ENCODE peak calls at places on chromosomes 5 and 9, in nine cellular contexts. One of them, this sample, is unnamed.

GRCh38 chr5:141605523-141606277 is 13.1 kb downstream of the DIAPH1 start:
- DNase-seq in CD8-positive, alpha-beta T cell: peak
- DNase-seq in HCT116: no peak
- DNase-seq in mesendoderm: no peak
- DNase-seq in heart left ventricle: peak
- DNase-seq in neuronal stem cell: no peak
- DNase-seq in left lung: no peak
- DNase-seq in RWPE1: no peak
- DNase-seq in WERI-Rb-1: no peak
- DNase-seq in this sample: peak

GRCh38 chr9:34547960-34548603 is 25.3 kb upstream of the ENHO start:
- DNase-seq in CD8-positive, alpha-beta T cell: peak
- DNase-seq in HCT116: peak
- DNase-seq in mesendoderm: peak
- DNase-seq in heart left ventricle: peak
- DNase-seq in neuronal stem cell: peak
- DNase-seq in left lung: no peak
- DNase-seq in RWPE1: peak
- DNase-seq in WERI-Rb-1: peak
- DNase-seq in this sample: no peak

GRCh38 chr5:133653602-133653995 is 41.3 kb upstream of the FSTL4 start:
- DNase-seq in CD8-positive, alpha-beta T cell: no peak
- DNase-seq in HCT116: no peak
- DNase-seq in mesendoderm: no peak
- DNase-seq in heart left ventricle: no peak
- DNase-seq in neuronal stem cell: no peak
- DNase-seq in left lung: no peak
- DNase-seq in RWPE1: no peak
- DNase-seq in WERI-Rb-1: no peak
- DNase-seq in this sample: no peak

GRCh38 chr9:20692554-20692953 is 8.5 kb downstream of the FOCAD start:
- DNase-seq in CD8-positive, alpha-beta T cell: no peak
- DNase-seq in HCT116: no peak
- DNase-seq in mesendoderm: peak
- DNase-seq in heart left ventricle: no peak
- DNase-seq in neuronal stem cell: no peak
- DNase-seq in left lung: no peak
- DNase-seq in RWPE1: no peak
- DNase-seq in WERI-Rb-1: no peak
- DNase-seq in this sample: no peak

GRCh38 chr5:59799668-59800374 is 93.7 kb downstream of the PDE4D start:
- DNase-seq in CD8-positive, alpha-beta T cell: peak
- DNase-seq in HCT116: peak
- DNase-seq in mesendoderm: peak
- DNase-seq in heart left ventricle: no peak
- DNase-seq in neuronal stem cell: peak
- DNase-seq in left lung: no peak
- DNase-seq in RWPE1: peak
- DNase-seq in WERI-Rb-1: peak
- DNase-seq in this sample: peak

GRCh38 chr9:88537743-88538055 is 2.7 kb downstream of the NXNL2 start:
- DNase-seq in CD8-positive, alpha-beta T cell: no peak
- DNase-seq in HCT116: no peak
- DNase-seq in mesendoderm: peak
- DNase-seq in heart left ventricle: peak
- DNase-seq in neuronal stem cell: peak
- DNase-seq in left lung: no peak
- DNase-seq in RWPE1: no peak
- DNase-seq in WERI-Rb-1: no peak
- DNase-seq in this sample: no peak

GRCh38 chr9:15697459-15697858 is 144.6 kb downstream of the CCDC171 start:
- DNase-seq in CD8-positive, alpha-beta T cell: no peak
- DNase-seq in HCT116: no peak
- DNase-seq in mesendoderm: peak
- DNase-seq in heart left ventricle: no peak
- DNase-seq in neuronal stem cell: no peak
- DNase-seq in left lung: no peak
- DNase-seq in RWPE1: peak
- DNase-seq in WERI-Rb-1: no peak
- DNase-seq in this sample: no peak

GRCh38 chr9:86979686-86980085 is 32.4 kb upstream of the GAS1 start:
- DNase-seq in CD8-positive, alpha-beta T cell: no peak
- DNase-seq in HCT116: no peak
- DNase-seq in mesendoderm: no peak
- DNase-seq in heart left ventricle: no peak
- DNase-seq in neuronal stem cell: no peak
- DNase-seq in left lung: no peak
- DNase-seq in RWPE1: no peak
- DNase-seq in WERI-Rb-1: no peak
- DNase-seq in this sample: no peak

GRCh38 chr5:16178745-16179372 is 732 bp downstream of the MARCHF11 start:
- DNase-seq in CD8-positive, alpha-beta T cell: peak
- DNase-seq in HCT116: no peak
- DNase-seq in mesendoderm: peak
- DNase-seq in heart left ventricle: peak
- DNase-seq in neuronal stem cell: peak
- DNase-seq in left lung: peak
- DNase-seq in RWPE1: peak
- DNase-seq in WERI-Rb-1: peak
- DNase-seq in this sample: no peak

GRCh38 chr9:94649100-94649855 is 10.0 kb upstream of the FBP1 start:
- DNase-seq in CD8-positive, alpha-beta T cell: no peak
- DNase-seq in HCT116: no peak
- DNase-seq in mesendoderm: no peak
- DNase-seq in heart left ventricle: no peak
- DNase-seq in neuronal stem cell: no peak
- DNase-seq in left lung: no peak
- DNase-seq in RWPE1: peak
- DNase-seq in WERI-Rb-1: no peak
- DNase-seq in this sample: no peak

GRCh38 chr5:172385661-172386187 is 68.6 kb downstream of the SH3PXD2B start:
- DNase-seq in CD8-positive, alpha-beta T cell: no peak
- DNase-seq in HCT116: no peak
- DNase-seq in mesendoderm: no peak
- DNase-seq in heart left ventricle: no peak
- DNase-seq in neuronal stem cell: no peak
- DNase-seq in left lung: no peak
- DNase-seq in RWPE1: no peak
- DNase-seq in WERI-Rb-1: no peak
- DNase-seq in this sample: no peak

GRCh38 chr9:84669293-84670105 is at the start of gene NTRK2:
- DNase-seq in CD8-positive, alpha-beta T cell: no peak
- DNase-seq in HCT116: no peak
- DNase-seq in mesendoderm: peak
- DNase-seq in heart left ventricle: peak
- DNase-seq in neuronal stem cell: peak
- DNase-seq in left lung: peak
- DNase-seq in RWPE1: peak
- DNase-seq in WERI-Rb-1: no peak
- DNase-seq in this sample: no peak

DNA sequence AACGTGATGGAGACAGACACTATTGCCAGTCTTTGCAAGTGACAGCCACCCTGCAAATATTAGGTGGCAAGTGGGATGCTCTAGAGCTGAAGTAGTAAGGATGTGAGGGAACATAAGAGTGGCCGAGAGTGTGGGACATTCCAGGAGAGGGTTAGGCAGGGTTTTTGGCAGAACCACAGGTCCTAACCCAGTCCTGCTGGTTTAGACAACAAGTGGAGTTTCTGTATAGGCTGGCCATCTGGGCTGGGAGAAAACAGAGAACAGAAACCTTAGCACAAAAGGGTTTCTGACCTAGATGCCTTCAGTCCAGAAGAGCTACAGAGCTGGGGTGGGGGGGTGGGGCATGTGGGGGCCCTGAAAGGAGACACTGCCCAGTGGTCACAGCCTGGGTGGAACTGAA is 107.4 kb downstream of the TMEM174 start:
- DNase-seq in CD8-positive, alpha-beta T cell: no peak
- DNase-seq in HCT116: no peak
- DNase-seq in mesendoderm: no peak
- DNase-seq in heart left ventricle: no peak
- DNase-seq in neuronal stem cell: no peak
- DNase-seq in left lung: no peak
- DNase-seq in RWPE1: peak
- DNase-seq in WERI-Rb-1: no peak
- DNase-seq in this sample: no peak
- H3K27ac ChIP-seq in CD8-positive, alpha-beta T cell: no peak
- H3K27ac ChIP-seq in HCT116: no peak
- H3K27ac ChIP-seq in mesendoderm: no peak
- H3K27ac ChIP-seq in heart left ventricle: no peak
- H3K27ac ChIP-seq in neuronal stem cell: no peak
- H3K27ac ChIP-seq in left lung: peak
- H3K27ac ChIP-seq in RWPE1: peak
- H3K27ac ChIP-seq in WERI-Rb-1: no peak
- H3K27ac ChIP-seq in this sample: no peak

GRCh38 chr5:36723921-36724320 is 117.5 kb downstream of the SLC1A3 start:
- DNase-seq in CD8-positive, alpha-beta T cell: no peak
- DNase-seq in HCT116: no peak
- DNase-seq in mesendoderm: no peak
- DNase-seq in heart left ventricle: no peak
- DNase-seq in neuronal stem cell: no peak
- DNase-seq in left lung: no peak
- DNase-seq in RWPE1: no peak
- DNase-seq in WERI-Rb-1: no peak
- DNase-seq in this sample: no peak
- H3K27ac ChIP-seq in CD8-positive, alpha-beta T cell: no peak
- H3K27ac ChIP-seq in HCT116: no peak
- H3K27ac ChIP-seq in mesendoderm: no peak
- H3K27ac ChIP-seq in heart left ventricle: no peak
- H3K27ac ChIP-seq in neuronal stem cell: no peak
- H3K27ac ChIP-seq in left lung: peak
- H3K27ac ChIP-seq in RWPE1: no peak
- H3K27ac ChIP-seq in WERI-Rb-1: no peak
- H3K27ac ChIP-seq in this sample: no peak

DNA sequence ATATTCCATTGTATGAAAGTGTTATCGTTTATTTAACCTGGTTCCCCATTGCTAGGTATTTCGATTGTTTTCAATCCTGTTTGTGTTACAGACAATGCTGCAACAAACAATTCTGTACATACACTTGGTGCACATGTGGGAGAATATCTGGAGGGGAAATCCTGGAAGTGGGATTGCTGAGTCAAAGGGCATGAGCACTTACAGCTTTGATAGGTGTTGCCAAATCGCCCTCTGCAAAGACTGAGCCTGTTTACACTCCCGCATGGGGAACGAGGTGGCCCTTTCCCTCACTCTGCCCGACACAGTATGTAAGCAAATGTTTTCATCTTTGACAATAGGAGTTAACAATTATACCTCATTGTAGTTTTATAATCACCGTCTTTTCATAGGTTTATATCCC is 66.2 kb downstream of the PDE6A start:
- DNase-seq in CD8-positive, alpha-beta T cell: no peak
- DNase-seq in HCT116: no peak
- DNase-seq in mesendoderm: no peak
- DNase-seq in heart left ventricle: no peak
- DNase-seq in neuronal stem cell: no peak
- DNase-seq in left lung: no peak
- DNase-seq in RWPE1: no peak
- DNase-seq in WERI-Rb-1: no peak
- DNase-seq in this sample: no peak
- H3K27ac ChIP-seq in CD8-positive, alpha-beta T cell: no peak
- H3K27ac ChIP-seq in HCT116: no peak
- H3K27ac ChIP-seq in mesendoderm: no peak
- H3K27ac ChIP-seq in heart left ventricle: no peak
- H3K27ac ChIP-seq in neuronal stem cell: no peak
- H3K27ac ChIP-seq in left lung: no peak
- H3K27ac ChIP-seq in RWPE1: no peak
- H3K27ac ChIP-seq in WERI-Rb-1: no peak
- H3K27ac ChIP-seq in this sample: no peak

DNA sequence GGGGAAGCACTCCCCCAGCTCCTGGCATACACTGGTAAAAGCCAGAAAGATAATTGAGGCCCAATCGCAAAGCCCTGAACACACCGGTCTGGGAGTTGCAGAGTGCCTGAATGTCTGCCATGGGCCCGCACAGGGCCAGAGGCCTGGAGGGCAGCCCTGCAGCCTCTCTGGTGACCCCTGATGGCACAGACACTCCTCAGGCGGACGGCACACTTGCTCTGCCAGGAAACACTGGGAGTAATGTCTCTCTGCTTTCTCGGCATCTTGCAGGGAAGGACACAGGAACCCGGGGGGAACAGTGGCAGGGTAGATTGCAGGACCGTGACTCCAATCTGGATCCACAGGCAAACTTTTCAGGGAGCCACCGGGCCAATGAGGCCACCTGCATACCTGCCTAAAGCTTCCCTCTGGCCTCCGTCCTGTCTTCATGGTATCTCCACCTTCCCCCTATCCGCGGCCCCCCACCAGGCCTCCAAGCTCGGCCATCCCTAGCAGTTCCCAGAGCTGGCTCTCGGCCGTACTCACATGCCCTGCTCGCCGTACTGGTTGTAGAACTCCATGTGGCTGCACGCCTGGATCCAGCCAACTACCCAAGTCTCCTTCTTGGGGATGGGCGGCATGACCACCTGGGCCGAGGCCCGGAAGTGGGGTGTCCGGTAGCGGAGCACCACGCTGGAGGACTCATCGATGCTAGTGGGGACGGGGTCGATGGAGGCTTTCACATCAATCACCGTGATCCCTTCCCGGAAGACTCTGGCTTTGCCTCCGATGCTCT is 791 bp downstream of the FAM78A start:
- DNase-seq in CD8-positive, alpha-beta T cell: no peak
- DNase-seq in HCT116: no peak
- DNase-seq in mesendoderm: peak
- DNase-seq in heart left ventricle: peak
- DNase-seq in neuronal stem cell: no peak
- DNase-seq in left lung: no peak
- DNase-seq in RWPE1: no peak
- DNase-seq in WERI-Rb-1: peak
- DNase-seq in this sample: no peak
- H3K27ac ChIP-seq in CD8-positive, alpha-beta T cell: peak
- H3K27ac ChIP-seq in HCT116: no peak
- H3K27ac ChIP-seq in mesendoderm: no peak
- H3K27ac ChIP-seq in heart left ventricle: peak
- H3K27ac ChIP-seq in neuronal stem cell: no peak
- H3K27ac ChIP-seq in left lung: peak
- H3K27ac ChIP-seq in RWPE1: no peak
- H3K27ac ChIP-seq in WERI-Rb-1: peak
- H3K27ac ChIP-seq in this sample: no peak